ENCODE peak calls at places on chromosomes 5 and 9, in seven cellular contexts. L is AG10803; W is stomach; X is choroid plexus epithelial cell; H is GM23338; D is CD8-positive, alpha-beta T cell; A is hepatocyte. V is an unnamed sample.

GRCh38 chr5:61732796-61733195 is 400.7 kb downstream of the ZSWIM6 start:
- DNase-seq in H (peak; percentile 27), L (no peak), D (no peak), W (no peak), X (no peak), A (no peak), V (no peak)

GRCh38 chr9:70409800-70410199 is 4.7 kb downstream of the KLF9 start:
- DNase-seq in X (no peak), H (no peak), W (no peak), L (no peak), A (no peak), D (no peak), V (no peak)

GRCh38 chr9:128169492-128169891 is 9.4 kb downstream of the BBLN start:
- DNase-seq in H (no peak), X (no peak), A (no peak), D (no peak), L (no peak), W (no peak), V (no peak)

GRCh38 chr5:170408189-170408588 is 19.0 kb upstream of the KCNMB1 start:
- DNase-seq in W (no peak), L (peak; percentile 11), A (no peak), D (no peak), H (peak; percentile 64), X (no peak), V (no peak)

GRCh38 chr9:77099388-77099787 is 77.9 kb upstream of the VPS13A start:
- DNase-seq in H (no peak), X (no peak), D (no peak), L (no peak), A (no peak), W (no peak), V (no peak)

GRCh38 chr5:177524539-177524900 is 7.8 kb upstream of the DDX41 start:
- DNase-seq in A (no peak), H (no peak), L (no peak), D (no peak), W (no peak), X (no peak), V (no peak)

GRCh38 chr9:18543406-18543965 is 69.5 kb downstream of the ADAMTSL1 start:
- DNase-seq in A (no peak), D (no peak), L (peak; percentile 86), X (peak; percentile 74), W (no peak), H (no peak), V (no peak)

GRCh38 chr5:21862986-21863385 is 990.2 kb downstream of the CDH12 start:
- DNase-seq in A (no peak), W (no peak), D (no peak), X (no peak), H (no peak), L (no peak), V (no peak)

GRCh38 chr9:16654727-16655126 is 215.7 kb downstream of the BNC2 start:
- DNase-seq in A (no peak), W (no peak), D (no peak), H (no peak), X (no peak), L (no peak), V (no peak)

GRCh38 chr5:96629774-96630173 is 32.4 kb upstream of the CAST start:
- DNase-seq in H (no peak), L (peak; percentile 91), A (no peak), X (peak; percentile 97), D (no peak), W (peak; percentile 42), V (no peak)

GRCh38 chr9:112132356-112132755 is 42.7 kb downstream of the SUSD1 start:
- DNase-seq in A (no peak), X (peak; percentile 15), L (peak; percentile 36), D (no peak), H (no peak), W (no peak), V (no peak)

GRCh38 chr5:172533399-172534228 is 79.3 kb upstream of the SH3PXD2B start:
- DNase-seq in X (no peak), W (no peak), L (no peak), D (no peak), H (no peak), A (no peak), V (no peak)

GRCh38 chr9:22169243-22169642 is 160.1 kb upstream of the CDKN2B start:
- DNase-seq in L (peak; percentile 41), X (peak; percentile 71), W (no peak), A (no peak), D (no peak), H (no peak), V (no peak)

GRCh38 chr5:69271376-69271775 is 36.7 kb downstream of the CDK7 start:
- DNase-seq in L (peak; percentile 53), A (no peak), H (no peak), D (no peak), X (peak; percentile 71), W (no peak), V (peak; percentile 33)

GRCh38 chr5:77640577-77641396 is 2.3 kb upstream of the OTP start:
- DNase-seq in W (no peak), X (no peak), H (peak; percentile 51), A (no peak), D (no peak), L (no peak), V (no peak)

GRCh38 chr5:88727705-88728313 is 155.2 kb downstream of the MEF2C start:
- DNase-seq in L (peak; percentile 40), X (peak; percentile 57), D (no peak), W (no peak), H (peak; percentile 62), A (peak; percentile 46), V (no peak)

GRCh38 chr9:95511232-95511951 is 5.4 kb downstream of the PTCH1 start:
- DNase-seq in L (peak; percentile 59), H (peak; percentile 90), A (peak; percentile 88), X (peak; percentile 67), W (peak; percentile 50), D (peak; percentile 25), V (peak; percentile 85)

GRCh38 chr9:127921592-127922120 is 4.8 kb upstream of the ST6GALNAC4 start:
- DNase-seq in L (no peak), X (peak; percentile 54), D (peak; percentile 85), A (peak; percentile 73), H (peak; percentile 75), W (peak; percentile 81), V (peak; percentile 78)

GRCh38 chr9:20593551-20593950 is 28.7 kb downstream of the MLLT3 start:
- DNase-seq in X (peak; percentile 66), W (no peak), D (no peak), A (no peak), L (peak; percentile 68), H (no peak), V (no peak)

GRCh38 chr5:135543151-135543818 is 7.5 kb upstream of the NEUROG1 start:
- DNase-seq in H (peak; percentile 64), X (no peak), L (no peak), D (no peak), W (no peak), A (no peak), V (no peak)
- H3K4me3 ChIP-seq in H (peak overlapping the region; percentile 50), X (no peak overlapping the region), L (no peak overlapping the region), D (peak overlapping the region; percentile 53), W (peak overlapping the region; percentile 55), A (peak overlapping the region; percentile 13), V (no peak overlapping the region)

DNA sequence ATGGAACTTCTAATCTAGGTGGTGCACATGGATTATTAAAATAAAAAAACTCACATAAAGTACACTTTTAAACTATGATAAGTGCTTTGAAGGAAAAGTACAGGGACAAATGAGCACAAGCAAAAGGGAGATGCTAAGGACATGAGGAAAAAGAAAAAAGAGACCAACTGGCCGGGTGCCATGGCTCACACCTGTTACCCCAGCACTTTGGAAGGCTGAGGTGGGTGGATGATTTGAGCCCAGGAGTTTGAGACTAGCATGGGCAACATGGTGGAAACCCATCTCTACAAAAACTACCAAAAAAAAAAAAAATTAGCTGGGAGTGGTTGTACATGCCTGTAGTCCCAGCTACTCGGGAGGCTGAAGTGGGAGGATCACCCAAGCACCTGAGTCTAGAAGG is 67.1 kb downstream of the SH3TC2 start:
- DNase-seq in A (no peak), W (no peak), D (no peak), H (no peak), X (no peak), L (no peak), V (no peak)
- TF ChIP-seq CTCF in A (no peak), W (no peak), D (no peak), H (no peak), X (no peak), L (no peak), V (no peak)

GRCh38 chr9:114155967-114156294 is 594 bp downstream of the COL27A1 start:
- DNase-seq in L (no peak), D (no peak), X (no peak), H (peak; percentile 63), W (no peak), A (no peak), V (no peak)
- H3K4me3 ChIP-seq in L (peak overlapping the region; percentile 71), D (no peak overlapping the region), X (peak overlapping the region; percentile 65), H (peak overlapping the region; percentile 84), W (peak overlapping the region; percentile 71), A (peak overlapping the region; percentile 98), V (no peak overlapping the region)

GRCh38 chr9:129567842-129568559 is 52.9 kb downstream of the C9orf50 start:
- DNase-seq in H (peak; percentile 66), A (no peak), W (peak; percentile 40), D (no peak), L (peak; percentile 75), X (peak; percentile 69), V (no peak)
- TF ChIP-seq CTCF in H (peak; percentile 24), A (no peak), W (no peak), D (no peak), L (peak; percentile 11), X (peak; percentile 18), V (no peak)

GRCh38 chr5:181186902-181187499 is 18.0 kb downstream of the TRIM7 start:
- DNase-seq in L (no peak), A (no peak), X (no peak), H (peak; percentile 37), D (no peak), W (no peak), V (no peak)
- H3K4me3 ChIP-seq in L (peak overlapping the region; percentile 36), A (peak overlapping the region; percentile 7), X (peak overlapping the region; percentile 57), H (peak overlapping the region; percentile 80), D (no peak overlapping the region), W (no peak overlapping the region), V (no peak overlapping the region)